ENCODE peak calls at places on chromosome 20, in four cellular contexts. C is CD4-positive, alpha-beta memory T cell; B is SJSA1; X is upper lobe of right lung. M is an unnamed sample.
A peak's percentile ranks its signal among the peaks of the same experiment; 100 is the strongest.

GRCh38 chr20:8227293-8227692 is 95.2 kb downstream of the PLCB1 start:
- DNase-seq in B (no peak), X (no peak), C (no peak), M (no peak)

GRCh38 chr20:7497985-7498384 is 442.3 kb downstream of the HAO1 start:
- DNase-seq in B (peak; percentile 3), X (no peak), C (no peak), M (no peak)

GRCh38 chr20:45905505-45906079 is 6.4 kb downstream of the PLTP start:
- DNase-seq in C (no peak), X (no peak), B (peak; percentile 33), M (no peak)

GRCh38 chr20:59082981-59083380 is 40.4 kb upstream of the PRELID3B start:
- DNase-seq in C (no peak), X (no peak), B (no peak), M (no peak)

GRCh38 chr20:1434571-1435336 is 31.9 kb downstream of the NSFL1C start:
- DNase-seq in C (peak; percentile 81), B (peak; percentile 41), X (no peak), M (no peak)

GRCh38 chr20:2745936-2746635 is 53.5 kb downstream of the EBF4 start:
- DNase-seq in B (no peak), X (no peak), C (no peak), M (no peak)

GRCh38 chr20:17518339-17519052 is 12.7 kb downstream of the BFSP1 start:
- DNase-seq in B (no peak), C (no peak), X (no peak), M (peak; percentile 50)

GRCh38 chr20:6295477-6296256 is 172.8 kb upstream of the FERMT1 start:
- DNase-seq in C (no peak), B (no peak), X (no peak), M (no peak)

GRCh38 chr20:32674362-32674789 is 635 bp upstream of the C20orf203 start:
- DNase-seq in C (peak; percentile 65), B (peak; percentile 38), X (no peak), M (no peak)

GRCh38 chr20:56627122-56628014 is 1.7 kb upstream of the TFAP2C start:
- DNase-seq in B (no peak), C (no peak), X (no peak), M (no peak)

GRCh38 chr20:17825251-17825691 is 125.5 kb downstream of the BANF2 start:
- DNase-seq in C (no peak), B (no peak), X (no peak), M (peak; percentile 60)

GRCh38 chr20:54078296-54078695 is 7.9 kb upstream of the BCAS1 start:
- DNase-seq in C (no peak), B (no peak), X (no peak), M (no peak)

DNA sequence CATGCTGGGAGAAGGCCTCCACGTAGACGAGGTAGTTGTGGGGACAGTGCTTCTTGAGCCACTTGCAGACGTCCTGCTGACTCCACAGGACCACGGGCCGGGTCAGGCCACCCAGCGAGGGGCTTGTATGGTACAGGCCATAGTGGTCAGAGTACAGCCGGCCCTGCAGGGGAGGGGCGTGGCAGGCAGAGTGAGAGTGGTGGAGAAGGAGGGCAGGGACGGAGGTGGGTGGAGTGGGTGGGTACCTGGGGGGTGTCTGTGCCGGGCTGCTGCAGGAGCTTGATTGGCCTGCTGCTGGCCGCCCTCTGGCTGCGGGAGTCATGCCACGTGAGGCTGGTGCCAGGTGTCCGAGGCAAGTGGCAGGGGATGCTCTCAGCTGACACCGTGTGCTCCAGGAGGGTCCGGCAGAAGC is 2.5 kb downstream of the SAMD10 start:
- DNase-seq in X (no peak), C (no peak), B (no peak), M (no peak)
- H3K4me1 ChIP-seq in X (peaks cover 33% of the 10 kb centered on the region), C (peaks cover 39% of the 10 kb centered on the region), B (peaks cover 54% of the 10 kb centered on the region), M (peaks cover 14% of the 10 kb centered on the region)

DNA sequence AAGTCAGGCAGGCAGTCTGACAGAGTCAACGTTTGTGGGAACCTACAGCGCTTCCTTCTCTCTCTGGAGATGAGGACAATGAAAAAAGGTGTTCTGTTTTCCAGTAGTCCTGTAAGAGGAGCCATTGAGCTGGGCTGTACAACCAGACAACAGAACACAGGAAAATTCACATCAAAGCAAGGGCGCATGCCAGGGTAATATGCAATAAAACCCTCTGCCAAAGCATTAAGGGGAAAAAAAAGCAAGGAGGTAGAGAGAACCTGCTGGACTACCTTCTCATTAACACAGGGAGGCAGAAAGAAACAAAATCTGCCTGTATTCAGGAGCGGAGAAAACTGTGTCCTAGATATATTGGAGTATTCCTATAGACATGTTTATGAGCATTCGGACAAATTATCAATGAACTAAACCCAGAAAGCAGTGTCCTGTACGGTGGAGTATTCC is 1.3 kb downstream of the RNF24 start:
- DNase-seq in X (no peak), C (peak; percentile 57), B (peak; percentile 55), M (no peak)
- H3K4me3 ChIP-seq in X (peak overlapping the region; percentile 80), C (no peak overlapping the region), B (peak overlapping the region; percentile 0), M (peak overlapping the region; percentile 85)

DNA sequence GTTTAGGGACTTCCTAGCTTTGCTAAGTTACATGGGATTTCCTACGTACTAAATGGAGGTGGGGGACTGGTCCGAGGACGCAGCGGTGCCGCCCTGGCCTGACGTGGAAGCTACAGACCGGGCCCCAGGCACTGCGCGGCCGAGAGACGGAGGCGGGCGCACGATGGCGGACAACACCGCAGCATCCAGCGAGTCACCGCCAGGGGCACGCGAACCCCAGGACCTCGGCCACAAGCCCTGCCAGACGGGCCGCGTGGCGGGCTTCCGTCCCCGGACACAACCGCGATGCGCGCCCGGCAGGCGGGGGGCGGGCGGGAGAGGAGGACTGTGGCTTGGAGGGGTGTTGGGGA is 1516.9 kb upstream of the DEFB115 start:
- DNase-seq in C (no peak), X (peak; percentile 48), B (no peak), M (no peak)
- H3K9me3 ChIP-seq in C (peaks cover 3% of the 10 kb centered on the region), X (peaks cover 12% of the 10 kb centered on the region), B (no peaks in the 10 kb centered on the region), M (peaks cover 22% of the 10 kb centered on the region)

DNA sequence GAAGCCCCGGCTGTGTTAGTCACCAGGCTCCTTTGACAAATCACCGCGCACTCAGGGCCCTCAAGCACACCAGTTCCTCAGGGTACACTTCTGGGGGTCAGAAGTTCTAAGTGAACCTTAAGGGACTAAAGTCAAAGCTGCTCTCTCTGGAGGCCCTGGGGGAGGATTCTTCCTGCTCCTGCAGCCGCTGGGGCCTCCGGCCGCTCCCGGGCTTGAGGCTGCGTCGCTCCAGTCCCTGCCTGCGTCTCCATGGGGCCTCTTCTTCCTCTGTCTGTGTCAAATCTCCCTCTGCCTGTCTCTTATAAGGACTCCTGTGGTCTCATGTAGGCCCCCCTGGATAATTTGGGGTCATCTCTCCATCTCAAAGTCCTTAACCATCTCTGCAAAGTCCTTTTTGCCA is 18.1 kb upstream of the GATA5 start:
- DNase-seq in X (no peak), B (no peak), C (no peak), M (no peak)
- H3K4me1 ChIP-seq in X (peaks cover 10% of the 10 kb centered on the region), B (no peaks in the 10 kb centered on the region), C (no peaks in the 10 kb centered on the region), M (peaks cover 34% of the 10 kb centered on the region)

DNA sequence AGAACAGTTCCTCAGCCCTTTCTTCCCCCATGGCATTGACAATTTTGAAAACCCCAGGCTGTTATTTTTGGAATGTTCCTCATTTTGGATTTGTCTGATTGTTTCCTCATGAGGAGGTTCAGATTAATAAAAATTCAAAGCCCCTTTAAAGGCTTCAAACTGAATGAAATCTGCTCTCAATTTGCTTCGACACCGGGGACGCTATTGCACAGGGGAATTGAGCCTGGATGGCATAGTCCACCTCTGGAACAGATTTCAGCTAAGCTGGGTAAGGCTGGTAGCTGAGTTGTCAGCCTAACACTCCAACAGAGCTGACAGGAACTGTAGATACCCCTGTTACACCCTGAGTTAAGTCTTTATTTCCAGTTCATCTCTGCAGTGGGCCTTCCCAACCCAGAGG is 73.4 kb upstream of the PAX1 start:
- DNase-seq in C (no peak), B (no peak), X (no peak), M (no peak)
- H3K4me3 ChIP-seq in C (no peak overlapping the region), B (no peak overlapping the region), X (no peak overlapping the region), M (no peak overlapping the region)

DNA sequence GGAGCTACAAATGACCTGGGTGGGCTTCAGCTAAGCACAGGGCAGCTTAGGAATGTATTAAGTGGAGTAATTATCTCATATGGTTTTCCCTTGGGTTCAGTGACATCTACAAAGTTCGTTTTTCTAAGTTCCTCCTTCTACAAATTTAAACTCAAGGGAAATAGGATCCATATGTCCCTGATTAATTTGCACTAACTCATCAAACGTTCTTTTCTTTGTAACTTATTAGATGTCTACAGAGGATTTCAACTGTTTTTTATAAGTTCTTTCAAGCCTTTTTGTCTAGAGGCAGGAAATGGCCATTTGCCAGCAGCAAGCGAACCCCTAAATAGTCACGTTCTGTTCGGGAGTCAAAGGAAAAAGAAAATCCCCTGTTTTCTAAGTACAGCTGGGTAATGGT is 1060.3 kb downstream of the KIF16B start:
- DNase-seq in X (no peak), B (no peak), C (no peak), M (no peak)
- H3K9me3 ChIP-seq in X (no peaks in the 10 kb centered on the region), B (no peaks in the 10 kb centered on the region), C (no peaks in the 10 kb centered on the region), M (no peaks in the 10 kb centered on the region)

GRCh38 chr20:3758566-3758965 is 9.0 kb downstream of the ADISSP start:
- DNase-seq in B (no peak), X (no peak), C (no peak), M (no peak)

GRCh38 chr20:3763691-3764601 is 3.6 kb downstream of the ADISSP start:
- DNase-seq in X (no peak), B (no peak), C (no peak), M (no peak)

GRCh38 chr20:3759316-3759715 is 8.2 kb downstream of the ADISSP start:
- DNase-seq in C (no peak), X (no peak), B (no peak), M (no peak)

GRCh38 chr20:3759884-3760283 is 7.7 kb downstream of the ADISSP start:
- DNase-seq in B (no peak), X (no peak), C (no peak), M (no peak)

DNA sequence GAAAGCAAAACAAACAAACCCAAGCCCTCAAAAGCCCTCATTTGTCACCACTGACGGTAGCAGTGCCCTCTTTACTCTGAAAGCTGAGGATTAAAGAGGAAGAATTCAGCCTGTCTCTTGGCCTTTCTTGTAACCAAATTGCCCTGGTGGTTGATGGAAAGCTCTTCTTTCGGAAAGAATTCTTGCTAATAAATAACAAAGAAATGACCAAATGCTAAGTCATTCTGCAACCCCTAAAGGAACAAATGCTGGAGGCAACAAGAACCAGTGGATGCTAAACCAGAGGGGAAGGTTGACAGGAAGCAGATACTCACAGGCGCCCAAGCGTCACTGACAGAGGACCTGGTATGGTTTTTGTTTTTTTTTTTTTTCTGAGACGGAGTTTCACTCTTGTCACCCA is 6.6 kb downstream of the ADISSP start:
- DNase-seq in C (no peak), X (no peak), B (no peak), M (no peak)
- H3K4me1 ChIP-seq in C (peaks cover 2% of the 10 kb centered on the region), X (peaks cover 14% of the 10 kb centered on the region), B (no peaks in the 10 kb centered on the region), M (no peaks in the 10 kb centered on the region)

GRCh38 chr20:24650091-24650490 is 180.7 kb downstream of the SYNDIG1 start:
- DNase-seq in B (peak; percentile 6), X (no peak), C (no peak), M (no peak)
- H3K4me3 ChIP-seq in B (no peak overlapping the region), X (no peak overlapping the region), C (no peak overlapping the region), M (no peak overlapping the region)